ENCODE peak calls at places on chromosomes 16 and 17, in seven cellular contexts. O is cardiac fibroblast; B is CD8-positive, alpha-beta T cell; C is body of pancreas; M is lower lobe of right lung; A is AG09309; Q is cardiac muscle cell. T is an unnamed sample.
A peak's percentile ranks its signal among the peaks of the same experiment; 100 is the strongest.

GRCh38 chr16:75443301-75443700 is 10.0 kb upstream of the CFDP1 start:
- DNase-seq in O (no peak), B (no peak), C (no peak), M (no peak), A (no peak), Q (peak; percentile 30), T (peak; percentile 44)

GRCh38 chr17:4497101-4497824 is 1.4 kb upstream of the SPNS2 start:
- DNase-seq in O (peak; percentile 18), B (no peak), C (peak; percentile 65), M (no peak), A (no peak), Q (no peak), T (peak; percentile 10)

GRCh38 chr16:69761983-69762842 is at the start of gene WWP2:
- DNase-seq in O (peak; percentile 47), B (peak; percentile 68), C (peak; percentile 86), M (peak; percentile 85), A (no peak), Q (peak; percentile 73), T (peak; percentile 40)

GRCh38 chr17:14321476-14321949 is 20.6 kb downstream of the HS3ST3B1 start:
- DNase-seq in O (no peak), B (no peak), C (no peak), M (no peak), A (no peak), Q (no peak), T (no peak)

GRCh38 chr17:58747674-58748073 is 8.0 kb upstream of the PPM1E start:
- DNase-seq in O (no peak), B (no peak), C (no peak), M (no peak), A (no peak), Q (no peak), T (no peak)

GRCh38 chr16:9384141-9384540 is 292.7 kb downstream of the HAPSTR1 start:
- DNase-seq in O (no peak), B (no peak), C (no peak), M (no peak), A (no peak), Q (no peak), T (no peak)

GRCh38 chr17:59845595-59846390 is 47.0 kb downstream of the TUBD1 start:
- DNase-seq in O (peak; percentile 90), B (no peak), C (peak; percentile 72), M (peak; percentile 55), A (no peak), Q (peak; percentile 74), T (peak; percentile 91)

GRCh38 chr16:19245326-19245925 is 40.1 kb upstream of the CLEC19A start:
- DNase-seq in O (no peak), B (no peak), C (peak; percentile 50), M (no peak), A (no peak), Q (no peak), T (no peak)

GRCh38 chr16:56742030-56742984 is 12.4 kb downstream of the NUP93 start:
- DNase-seq in O (peak; percentile 88), B (no peak), C (no peak), M (no peak), A (peak; percentile 37), Q (peak; percentile 71), T (peak; percentile 87)

GRCh38 chr17:42682400-42683384 is at the start of gene CNTNAP1:
- DNase-seq in O (peak; percentile 81), B (no peak), C (peak; percentile 40), M (no peak), A (no peak), Q (peak; percentile 84), T (peak; percentile 68)

GRCh38 chr16:66661210-66661560 is 35.4 kb downstream of the CMTM4 start:
- DNase-seq in O (no peak), B (no peak), C (no peak), M (no peak), A (no peak), Q (no peak), T (no peak)

GRCh38 chr16:54414671-54415070 is 128.1 kb upstream of the IRX3 start:
- DNase-seq in O (no peak), B (no peak), C (no peak), M (no peak), A (no peak), Q (no peak), T (no peak)

GRCh38 chr17:696412-696811 is 18.2 kb downstream of the VPS53 start:
- DNase-seq in O (no peak), B (no peak), C (no peak), M (no peak), A (no peak), Q (no peak), T (no peak)

GRCh38 chr17:41308251-41308917 is 725 bp downstream of the KRTAP16-1 start:
- DNase-seq in O (no peak), B (peak; percentile 76), C (peak; percentile 34), M (no peak), A (no peak), Q (no peak), T (no peak)

GRCh38 chr17:31067699-31068184 is 27.0 kb upstream of the NF1 start:
- DNase-seq in O (peak; percentile 88), B (no peak), C (no peak), M (no peak), A (peak; percentile 63), Q (peak; percentile 83), T (peak; percentile 90)

GRCh38 chr17:73338050-73338491 is 26.3 kb upstream of the CDC42EP4 start:
- DNase-seq in O (peak; percentile 36), B (no peak), C (no peak), M (no peak), A (no peak), Q (no peak), T (peak; percentile 28)

GRCh38 chr16:19389246-19389645 is 28.4 kb upstream of the TMC5 start:
- DNase-seq in O (peak; percentile 29), B (peak; percentile 21), C (peak; percentile 81), M (peak; percentile 80), A (no peak), Q (peak; percentile 43), T (peak; percentile 21)

GRCh38 chr17:71978435-71978834 is 142.4 kb upstream of the SOX9 start:
- DNase-seq in O (no peak), B (no peak), C (no peak), M (no peak), A (no peak), Q (no peak), T (no peak)

GRCh38 chr16:65413861-65414260 is 292.0 kb upstream of the CDH11 start:
- DNase-seq in O (no peak), B (no peak), C (no peak), M (no peak), A (no peak), Q (no peak), T (peak; percentile 16)

GRCh38 chr17:77208217-77208808 is 67.5 kb downstream of the SEC14L1 start:
- DNase-seq in O (peak; percentile 43), B (no peak), C (peak; percentile 76), M (no peak), A (peak; percentile 25), Q (peak; percentile 50), T (peak; percentile 54)

GRCh38 chr17:48546187-48546923 is 1.4 kb upstream of the HOXB2 start:
- DNase-seq in O (peak; percentile 30), B (no peak), C (no peak), M (no peak), A (no peak), Q (peak; percentile 56), T (peak; percentile 80)

GRCh38 chr17:55416000-55416399 is 5.6 kb downstream of the MMD start:
- DNase-seq in O (no peak), B (no peak), C (no peak), M (no peak), A (no peak), Q (no peak), T (no peak)
- TF ChIP-seq CTCF in O (no peak), B (no peak), C (no peak), M (no peak), A (no peak), Q (no peak), T (no peak)

GRCh38 chr17:65385071-65385470 is 176.4 kb downstream of the AXIN2 start:
- DNase-seq in O (no peak), B (no peak), C (no peak), M (no peak), A (no peak), Q (no peak), T (no peak)
- H3K4me3 ChIP-seq in O (no peak overlapping the region), B (no peak overlapping the region), C (no peak overlapping the region), M (no peak overlapping the region), A (no peak overlapping the region), Q (no peak overlapping the region), T (no peak overlapping the region)

GRCh38 chr17:38320482-38320881 is 23.3 kb downstream of the GPR179 start:
- DNase-seq in O (no peak), B (no peak), C (no peak), M (peak; percentile 77), A (no peak), Q (no peak), T (no peak)

GRCh38 chr17:38324732-38325131 is 19.0 kb downstream of the GPR179 start:
- DNase-seq in O (no peak), B (no peak), C (no peak), M (no peak), A (no peak), Q (no peak), T (no peak)

GRCh38 chr17:38324141-38324540 is 19.6 kb downstream of the GPR179 start:
- DNase-seq in O (no peak), B (no peak), C (no peak), M (no peak), A (no peak), Q (no peak), T (peak; percentile 30)

GRCh38 chr17:38322897-38323296 is 20.9 kb downstream of the GPR179 start:
- DNase-seq in O (no peak), B (no peak), C (no peak), M (no peak), A (no peak), Q (no peak), T (no peak)

GRCh38 chr17:38322156-38322779 is 21.5 kb downstream of the GPR179 start:
- DNase-seq in O (peak; percentile 59), B (peak; percentile 60), C (peak; percentile 72), M (peak; percentile 78), A (no peak), Q (peak; percentile 59), T (peak; percentile 52)
- TF ChIP-seq CTCF in O (peak; percentile 72), B (peak; percentile 79), C (peak; percentile 82), M (peak; percentile 90), A (peak; percentile 66), Q (peak; percentile 68), T (peak; percentile 61)

GRCh38 chr17:78737332-78737731 is 44.7 kb downstream of the CYTH1 start:
- DNase-seq in O (peak; percentile 77), B (no peak), C (no peak), M (no peak), A (peak; percentile 42), Q (peak; percentile 52), T (peak; percentile 86)

GRCh38 chr17:78736526-78737079 is 45.5 kb downstream of the CYTH1 start:
- DNase-seq in O (no peak), B (peak; percentile 47), C (peak; percentile 96), M (peak; percentile 93), A (no peak), Q (no peak), T (peak; percentile 35)

GRCh38 chr17:78738698-78739097 is 43.4 kb downstream of the CYTH1 start:
- DNase-seq in O (no peak), B (no peak), C (no peak), M (no peak), A (no peak), Q (no peak), T (no peak)

GRCh38 chr17:78739331-78739853 is 42.7 kb downstream of the CYTH1 start:
- DNase-seq in O (no peak), B (no peak), C (no peak), M (no peak), A (no peak), Q (no peak), T (no peak)

DNA sequence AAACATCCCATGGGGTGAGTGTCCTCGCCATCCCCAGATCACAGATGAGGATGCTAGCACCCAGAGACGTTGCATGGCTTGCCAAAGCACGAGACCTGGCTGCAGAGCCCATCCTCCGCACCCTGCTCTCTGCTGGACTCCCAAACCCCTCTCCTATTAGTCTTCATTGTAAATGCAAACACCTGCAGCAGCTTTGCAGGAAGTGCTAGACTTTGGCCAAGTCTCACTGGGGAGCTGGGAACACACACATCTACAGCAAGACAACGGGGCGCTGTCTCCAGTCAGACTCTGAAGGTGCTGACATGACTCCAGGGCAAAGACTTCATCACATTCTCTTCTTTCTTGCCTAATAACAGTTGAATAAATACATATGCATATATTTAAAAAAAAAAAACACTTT is 43.8 kb downstream of the CYTH1 start:
- DNase-seq in O (no peak), B (no peak), C (no peak), M (no peak), A (no peak), Q (no peak), T (no peak)
- H3K4me3 ChIP-seq in O (no peak overlapping the region), B (no peak overlapping the region), C (no peak overlapping the region), M (no peak overlapping the region), A (no peak overlapping the region), Q (no peak overlapping the region), T (no peak overlapping the region)

T was measured in fibroblast of mammary gland.